ENCODE peak calls at places on chromosome 6, in eight cellular contexts. U, M, B, V, N, W, X and T are unnamed samples.

GRCh38 chr6:135940783-135941182 is 89.3 kb downstream of the PDE7B start:
- DNase-seq in X (no peak), B (no peak), W (no peak), V (no peak), M (no peak), U (no peak), N (no peak), T (no peak)

GRCh38 chr6:5025911-5026819 is 22.3 kb upstream of the RPP40 start:
- DNase-seq in V (no peak), W (peak; percentile 81), B (no peak), M (peak; percentile 63), U (peak; percentile 63), X (no peak), N (peak; percentile 80), T (no peak)

GRCh38 chr6:36694616-36695015 is 3.0 kb upstream of the RAB44 start:
- DNase-seq in V (no peak), U (no peak), W (no peak), M (no peak), X (no peak), B (no peak), N (no peak), T (no peak)

GRCh38 chr6:117976030-117976651 is 69.1 kb downstream of the SLC35F1 start:
- DNase-seq in B (no peak), V (peak; percentile 23), W (no peak), M (peak; percentile 33), N (no peak), X (no peak), U (no peak), T (no peak)

GRCh38 chr6:82381278-82381677 is 17.7 kb downstream of the TPBG start:
- DNase-seq in N (no peak), W (no peak), M (no peak), B (no peak), V (no peak), U (no peak), X (no peak), T (no peak)

GRCh38 chr6:140773276-140773675 is 1359.4 kb upstream of the GJE1 start:
- DNase-seq in U (no peak), W (no peak), V (no peak), B (no peak), N (no peak), M (no peak), X (no peak), T (no peak)

GRCh38 chr6:130019796-130020105 is 1.4 kb downstream of the L3MBTL3 start:
- DNase-seq in V (no peak), B (no peak), M (peak; percentile 23), U (no peak), N (no peak), W (no peak), X (no peak), T (no peak)

GRCh38 chr6:131400054-131400781 is 172.8 kb upstream of the ARG1 start:
- DNase-seq in U (no peak), M (no peak), W (no peak), N (no peak), V (no peak), B (no peak), X (no peak), T (no peak)

GRCh38 chr6:24949020-24949569 is 13.3 kb upstream of the RIPOR2 start:
- DNase-seq in M (no peak), B (peak; percentile 86), W (no peak), V (peak; percentile 77), N (no peak), U (no peak), X (no peak), T (no peak)

GRCh38 chr6:105109955-105110650 is 69.7 kb downstream of the POPDC3 start:
- DNase-seq in V (no peak), W (no peak), M (no peak), B (no peak), X (no peak), U (no peak), N (no peak), T (no peak)

GRCh38 chr6:6612308-6612707 is 23.8 kb downstream of the LY86 start:
- DNase-seq in M (no peak), U (no peak), B (no peak), V (no peak), W (no peak), X (no peak), N (no peak), T (no peak)

GRCh38 chr6:158040051-158040803 is 58.6 kb downstream of the SYNJ2 start:
- DNase-seq in B (no peak), V (no peak), N (no peak), M (no peak), U (no peak), X (no peak), W (peak; percentile 75), T (peak; percentile 6)

GRCh38 chr6:71410681-71411080 is 122.1 kb downstream of the OGFRL1 start:
- DNase-seq in X (no peak), N (no peak), U (no peak), B (no peak), M (no peak), W (no peak), V (no peak), T (no peak)

GRCh38 chr6:46184114-46184513 is 13.3 kb upstream of the ENPP5 start:
- DNase-seq in B (no peak), U (no peak), V (no peak), W (no peak), X (no peak), M (no peak), N (no peak), T (no peak)

GRCh38 chr6:149043476-149044130 is 273.9 kb upstream of the TAB2 start:
- DNase-seq in U (no peak), M (peak; percentile 63), N (no peak), B (no peak), V (no peak), W (no peak), X (no peak), T (no peak)
- TF ChIP-seq CTCF in U (peak; percentile 6), M (peak; percentile 62), N (no peak), B (no peak), V (peak; percentile 37), W (no peak), X (no peak), T (peak; percentile 69)

GRCh38 chr6:20652691-20653479 is 118.6 kb downstream of the CDKAL1 start:
- DNase-seq in N (no peak), W (no peak), X (no peak), M (no peak), B (no peak), V (no peak), U (no peak), T (no peak)
- TF ChIP-seq CTCF in N (no peak), W (no peak), X (no peak), M (no peak), B (no peak), V (no peak), U (no peak), T (peak; percentile 46)

DNA sequence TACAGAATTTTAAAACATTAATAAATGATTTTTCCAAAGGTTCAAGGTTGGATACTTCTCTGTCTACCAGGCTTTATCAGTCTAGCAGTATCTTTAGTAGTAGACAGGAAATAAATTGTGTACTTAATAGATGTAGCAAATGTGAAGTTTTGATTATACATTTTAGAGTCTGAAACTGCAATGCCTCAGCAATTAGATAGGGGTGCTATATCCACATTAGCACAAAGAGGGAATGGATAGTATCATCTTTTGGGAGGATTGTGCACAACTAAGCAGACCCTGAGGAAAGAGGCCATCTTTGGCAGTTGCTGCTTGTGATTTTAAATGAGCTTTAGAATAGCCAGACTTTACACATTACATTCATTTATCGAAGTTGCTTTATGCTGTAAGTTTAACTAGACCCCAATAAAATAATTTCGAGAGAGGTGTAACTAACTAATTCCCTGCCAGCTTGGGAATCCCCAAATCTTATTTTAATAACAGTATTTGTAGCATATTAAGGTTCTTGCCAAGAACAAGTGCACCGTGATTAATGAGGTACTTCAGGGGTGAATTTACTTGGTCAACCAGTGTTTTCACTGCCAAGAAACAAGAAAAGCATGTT is 2.8 kb downstream of the KCNQ5 start:
- DNase-seq in U (no peak), N (no peak), M (no peak), V (peak; percentile 25), X (no peak), B (no peak), W (no peak), T (no peak)
- TF ChIP-seq CTCF in U (peak; percentile 42), N (peak; percentile 51), M (peak; percentile 73), V (peak; percentile 88), X (peak; percentile 59), B (peak; percentile 58), W (peak; percentile 13), T (peak; percentile 82)

GRCh38 chr6:107075951-107076381 is 39.3 kb downstream of the BEND3 start:
- DNase-seq in B (no peak), N (no peak), W (no peak), V (no peak), M (no peak), U (no peak), X (no peak), T (no peak)

GRCh38 chr6:107082045-107082444 is 33.3 kb downstream of the BEND3 start:
- DNase-seq in V (no peak), B (no peak), M (no peak), N (no peak), U (no peak), X (no peak), W (no peak), T (no peak)

GRCh38 chr6:107080036-107080435 is 35.3 kb downstream of the BEND3 start:
- DNase-seq in V (no peak), W (no peak), B (no peak), U (no peak), N (no peak), X (no peak), M (peak; percentile 33), T (no peak)

GRCh38 chr6:107077710-107078109 is 37.6 kb downstream of the BEND3 start:
- DNase-seq in N (no peak), W (no peak), V (no peak), U (no peak), B (no peak), X (no peak), M (no peak), T (no peak)

GRCh38 chr6:107079429-107079828 is 35.9 kb downstream of the BEND3 start:
- DNase-seq in M (no peak), U (no peak), X (no peak), B (no peak), W (no peak), N (no peak), V (no peak), T (no peak)
- TF ChIP-seq CTCF in M (no peak), U (no peak), X (no peak), B (no peak), W (no peak), N (no peak), V (no peak), T (no peak)

DNA sequence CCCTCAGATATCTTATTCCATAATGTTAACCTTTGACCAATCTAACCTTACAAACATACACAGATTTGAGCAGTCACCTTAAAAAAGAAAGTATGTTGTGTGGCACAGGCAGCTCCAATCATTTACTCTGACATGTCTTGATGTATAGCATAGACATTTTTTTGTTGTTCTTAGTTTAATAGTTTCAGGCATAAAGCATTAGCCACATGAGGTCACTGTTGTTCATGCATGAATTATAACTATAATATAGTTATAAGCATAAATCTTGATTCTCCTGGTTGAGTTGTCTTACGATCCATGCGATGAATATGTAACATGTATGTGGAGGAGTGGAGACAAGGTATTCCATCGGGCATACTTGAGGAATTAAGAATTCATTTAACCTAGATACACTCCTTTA is 26.1 kb upstream of the NKAIN2 start:
- DNase-seq in M (no peak), X (no peak), W (no peak), U (no peak), B (no peak), V (no peak), N (no peak), T (no peak)
- TF ChIP-seq CTCF in M (no peak), X (no peak), W (no peak), U (no peak), B (no peak), V (no peak), N (no peak), T (peak; percentile 77)